ENCODE peak calls at places on chromosomes 13 and 19, in nine cellular contexts. One of them, this sample, is unnamed.

GRCh38 chr13:28022848-28023518 is 34.5 kb upstream of the URAD start:
- DNase-seq in substantia nigra: no peak
- DNase-seq in stimulated activated CD4-positive, alpha-beta T cell treated with anti-CD3 and anti-CD28 coated beads, Interleukin-4, amount 100 ng/mL, for 24 hours: no peak
- DNase-seq in thyroid gland: peak; percentile 50
- DNase-seq in WTC11: peak; percentile 21
- DNase-seq in Peyer's patch: no peak
- DNase-seq in NCI-H187: no peak
- DNase-seq in memory B cell: no peak
- DNase-seq in NCI-H1092: peak; percentile 16
- DNase-seq in this sample: no peak

GRCh38 chr19:18660051-18660910 is 23.2 kb upstream of the CRTC1 start:
- DNase-seq in substantia nigra: no peak
- DNase-seq in stimulated activated CD4-positive, alpha-beta T cell treated with anti-CD3 and anti-CD28 coated beads, Interleukin-4, amount 100 ng/mL, for 24 hours: no peak
- DNase-seq in thyroid gland: peak; percentile 38
- DNase-seq in WTC11: no peak
- DNase-seq in Peyer's patch: no peak
- DNase-seq in NCI-H187: no peak
- DNase-seq in memory B cell: no peak
- DNase-seq in NCI-H1092: no peak
- DNase-seq in this sample: no peak

GRCh38 chr13:99308481-99309087 is 1.4 kb upstream of the GPR183 start:
- DNase-seq in substantia nigra: no peak
- DNase-seq in stimulated activated CD4-positive, alpha-beta T cell treated with anti-CD3 and anti-CD28 coated beads, Interleukin-4, amount 100 ng/mL, for 24 hours: no peak
- DNase-seq in thyroid gland: no peak
- DNase-seq in WTC11: no peak
- DNase-seq in Peyer's patch: no peak
- DNase-seq in NCI-H187: no peak
- DNase-seq in memory B cell: no peak
- DNase-seq in NCI-H1092: no peak
- DNase-seq in this sample: no peak

GRCh38 chr19:16467581-16467980 is 4.2 kb downstream of the EPS15L1 start:
- DNase-seq in substantia nigra: no peak
- DNase-seq in stimulated activated CD4-positive, alpha-beta T cell treated with anti-CD3 and anti-CD28 coated beads, Interleukin-4, amount 100 ng/mL, for 24 hours: no peak
- DNase-seq in thyroid gland: peak; percentile 86
- DNase-seq in WTC11: no peak
- DNase-seq in Peyer's patch: no peak
- DNase-seq in NCI-H187: no peak
- DNase-seq in memory B cell: no peak
- DNase-seq in NCI-H1092: no peak
- DNase-seq in this sample: no peak

GRCh38 chr19:19549804-19550453 is 11.9 kb downstream of the CILP2 start:
- DNase-seq in substantia nigra: no peak
- DNase-seq in stimulated activated CD4-positive, alpha-beta T cell treated with anti-CD3 and anti-CD28 coated beads, Interleukin-4, amount 100 ng/mL, for 24 hours: no peak
- DNase-seq in thyroid gland: no peak
- DNase-seq in WTC11: no peak
- DNase-seq in Peyer's patch: no peak
- DNase-seq in NCI-H187: no peak
- DNase-seq in memory B cell: no peak
- DNase-seq in NCI-H1092: no peak
- DNase-seq in this sample: no peak

GRCh38 chr19:48750351-48750750 is 2.1 kb downstream of the FUT1 start:
- DNase-seq in substantia nigra: no peak
- DNase-seq in stimulated activated CD4-positive, alpha-beta T cell treated with anti-CD3 and anti-CD28 coated beads, Interleukin-4, amount 100 ng/mL, for 24 hours: no peak
- DNase-seq in thyroid gland: no peak
- DNase-seq in WTC11: no peak
- DNase-seq in Peyer's patch: no peak
- DNase-seq in NCI-H187: no peak
- DNase-seq in memory B cell: no peak
- DNase-seq in NCI-H1092: no peak
- DNase-seq in this sample: no peak

GRCh38 chr13:79973533-79973963 is 367.4 kb downstream of the SPRY2 start:
- DNase-seq in substantia nigra: no peak
- DNase-seq in stimulated activated CD4-positive, alpha-beta T cell treated with anti-CD3 and anti-CD28 coated beads, Interleukin-4, amount 100 ng/mL, for 24 hours: no peak
- DNase-seq in thyroid gland: peak; percentile 35
- DNase-seq in WTC11: no peak
- DNase-seq in Peyer's patch: no peak
- DNase-seq in NCI-H187: no peak
- DNase-seq in memory B cell: peak; percentile 5
- DNase-seq in NCI-H1092: no peak
- DNase-seq in this sample: peak; percentile 9

GRCh38 chr19:22623841-22624221 is 10.3 kb upstream of the ZNF492 start:
- DNase-seq in substantia nigra: no peak
- DNase-seq in stimulated activated CD4-positive, alpha-beta T cell treated with anti-CD3 and anti-CD28 coated beads, Interleukin-4, amount 100 ng/mL, for 24 hours: no peak
- DNase-seq in thyroid gland: no peak
- DNase-seq in WTC11: no peak
- DNase-seq in Peyer's patch: no peak
- DNase-seq in NCI-H187: no peak
- DNase-seq in memory B cell: no peak
- DNase-seq in NCI-H1092: no peak
- DNase-seq in this sample: no peak

GRCh38 chr13:86918682-86919081 is 752.5 kb upstream of the SLITRK5 start:
- DNase-seq in substantia nigra: no peak
- DNase-seq in stimulated activated CD4-positive, alpha-beta T cell treated with anti-CD3 and anti-CD28 coated beads, Interleukin-4, amount 100 ng/mL, for 24 hours: no peak
- DNase-seq in thyroid gland: no peak
- DNase-seq in WTC11: no peak
- DNase-seq in Peyer's patch: no peak
- DNase-seq in NCI-H187: no peak
- DNase-seq in memory B cell: no peak
- DNase-seq in NCI-H1092: no peak
- DNase-seq in this sample: no peak

GRCh38 chr13:99385161-99385560 is 78.0 kb upstream of the GPR183 start:
- DNase-seq in substantia nigra: no peak
- DNase-seq in stimulated activated CD4-positive, alpha-beta T cell treated with anti-CD3 and anti-CD28 coated beads, Interleukin-4, amount 100 ng/mL, for 24 hours: peak; percentile 2
- DNase-seq in thyroid gland: no peak
- DNase-seq in WTC11: no peak
- DNase-seq in Peyer's patch: no peak
- DNase-seq in NCI-H187: no peak
- DNase-seq in memory B cell: no peak
- DNase-seq in NCI-H1092: no peak
- DNase-seq in this sample: no peak

GRCh38 chr19:4542896-4543351 is 3.1 kb upstream of the LRG1 start:
- DNase-seq in substantia nigra: no peak
- DNase-seq in stimulated activated CD4-positive, alpha-beta T cell treated with anti-CD3 and anti-CD28 coated beads, Interleukin-4, amount 100 ng/mL, for 24 hours: no peak
- DNase-seq in thyroid gland: no peak
- DNase-seq in WTC11: no peak
- DNase-seq in Peyer's patch: no peak
- DNase-seq in NCI-H187: no peak
- DNase-seq in memory B cell: no peak
- DNase-seq in NCI-H1092: no peak
- DNase-seq in this sample: no peak

GRCh38 chr19:15934332-15935078 is at the start of gene CYP4F11:
- DNase-seq in substantia nigra: peak; percentile 76
- DNase-seq in stimulated activated CD4-positive, alpha-beta T cell treated with anti-CD3 and anti-CD28 coated beads, Interleukin-4, amount 100 ng/mL, for 24 hours: no peak
- DNase-seq in thyroid gland: peak; percentile 81
- DNase-seq in WTC11: no peak
- DNase-seq in Peyer's patch: no peak
- DNase-seq in NCI-H187: no peak
- DNase-seq in memory B cell: no peak
- DNase-seq in NCI-H1092: peak; percentile 15
- DNase-seq in this sample: peak; percentile 1

GRCh38 chr19:58474997-58475713 is 997 bp upstream of the ZNF446 start:
- DNase-seq in substantia nigra: no peak
- DNase-seq in stimulated activated CD4-positive, alpha-beta T cell treated with anti-CD3 and anti-CD28 coated beads, Interleukin-4, amount 100 ng/mL, for 24 hours: no peak
- DNase-seq in thyroid gland: no peak
- DNase-seq in WTC11: no peak
- DNase-seq in Peyer's patch: no peak
- DNase-seq in NCI-H187: no peak
- DNase-seq in memory B cell: no peak
- DNase-seq in NCI-H1092: no peak
- DNase-seq in this sample: peak; percentile 60

GRCh38 chr19:55032170-55032569 is 5.9 kb downstream of the GP6 start:
- DNase-seq in substantia nigra: no peak
- DNase-seq in stimulated activated CD4-positive, alpha-beta T cell treated with anti-CD3 and anti-CD28 coated beads, Interleukin-4, amount 100 ng/mL, for 24 hours: no peak
- DNase-seq in thyroid gland: no peak
- DNase-seq in WTC11: no peak
- DNase-seq in Peyer's patch: no peak
- DNase-seq in NCI-H187: no peak
- DNase-seq in memory B cell: no peak
- DNase-seq in NCI-H1092: no peak
- DNase-seq in this sample: no peak

GRCh38 chr13:94537740-94538630 is 58.0 kb downstream of the TGDS start:
- DNase-seq in substantia nigra: no peak
- DNase-seq in stimulated activated CD4-positive, alpha-beta T cell treated with anti-CD3 and anti-CD28 coated beads, Interleukin-4, amount 100 ng/mL, for 24 hours: no peak
- DNase-seq in thyroid gland: no peak
- DNase-seq in WTC11: no peak
- DNase-seq in Peyer's patch: no peak
- DNase-seq in NCI-H187: no peak
- DNase-seq in memory B cell: no peak
- DNase-seq in NCI-H1092: no peak
- DNase-seq in this sample: no peak

GRCh38 chr19:39929750-39930149 is 4.7 kb downstream of the FCGBP start:
- DNase-seq in substantia nigra: no peak
- DNase-seq in stimulated activated CD4-positive, alpha-beta T cell treated with anti-CD3 and anti-CD28 coated beads, Interleukin-4, amount 100 ng/mL, for 24 hours: no peak
- DNase-seq in thyroid gland: no peak
- DNase-seq in WTC11: no peak
- DNase-seq in Peyer's patch: no peak
- DNase-seq in NCI-H187: no peak
- DNase-seq in memory B cell: no peak
- DNase-seq in NCI-H1092: no peak
- DNase-seq in this sample: no peak

GRCh38 chr19:715347-715746 is 6.6 kb downstream of the PALM start:
- DNase-seq in substantia nigra: no peak
- DNase-seq in stimulated activated CD4-positive, alpha-beta T cell treated with anti-CD3 and anti-CD28 coated beads, Interleukin-4, amount 100 ng/mL, for 24 hours: no peak
- DNase-seq in thyroid gland: no peak
- DNase-seq in WTC11: no peak
- DNase-seq in Peyer's patch: no peak
- DNase-seq in NCI-H187: no peak
- DNase-seq in memory B cell: no peak
- DNase-seq in NCI-H1092: no peak
- DNase-seq in this sample: no peak

GRCh38 chr19:15185188-15185587 is 15.6 kb downstream of the NOTCH3 start:
- DNase-seq in substantia nigra: no peak
- DNase-seq in stimulated activated CD4-positive, alpha-beta T cell treated with anti-CD3 and anti-CD28 coated beads, Interleukin-4, amount 100 ng/mL, for 24 hours: no peak
- DNase-seq in thyroid gland: no peak
- DNase-seq in WTC11: no peak
- DNase-seq in Peyer's patch: no peak
- DNase-seq in NCI-H187: no peak
- DNase-seq in memory B cell: no peak
- DNase-seq in NCI-H1092: no peak
- DNase-seq in this sample: no peak

GRCh38 chr19:15556634-15557181 is 48.4 kb downstream of the CYP4F22 start:
- DNase-seq in substantia nigra: no peak
- DNase-seq in stimulated activated CD4-positive, alpha-beta T cell treated with anti-CD3 and anti-CD28 coated beads, Interleukin-4, amount 100 ng/mL, for 24 hours: no peak
- DNase-seq in thyroid gland: no peak
- DNase-seq in WTC11: no peak
- DNase-seq in Peyer's patch: no peak
- DNase-seq in NCI-H187: no peak
- DNase-seq in memory B cell: no peak
- DNase-seq in NCI-H1092: no peak
- DNase-seq in this sample: no peak

GRCh38 chr13:104984296-104984818 is 1551.1 kb downstream of the EFNB2 start:
- DNase-seq in substantia nigra: no peak
- DNase-seq in stimulated activated CD4-positive, alpha-beta T cell treated with anti-CD3 and anti-CD28 coated beads, Interleukin-4, amount 100 ng/mL, for 24 hours: peak; percentile 15
- DNase-seq in thyroid gland: peak; percentile 40
- DNase-seq in WTC11: no peak
- DNase-seq in Peyer's patch: peak; percentile 17
- DNase-seq in NCI-H187: peak; percentile 13
- DNase-seq in memory B cell: no peak
- DNase-seq in NCI-H1092: no peak
- DNase-seq in this sample: peak; percentile 8

GRCh38 chr19:34667349-34668076 is 9.4 kb downstream of the SCGB2B2 start:
- DNase-seq in substantia nigra: no peak
- DNase-seq in stimulated activated CD4-positive, alpha-beta T cell treated with anti-CD3 and anti-CD28 coated beads, Interleukin-4, amount 100 ng/mL, for 24 hours: no peak
- DNase-seq in thyroid gland: peak; percentile 23
- DNase-seq in WTC11: no peak
- DNase-seq in Peyer's patch: no peak
- DNase-seq in NCI-H187: no peak
- DNase-seq in memory B cell: no peak
- DNase-seq in NCI-H1092: peak; percentile 29
- DNase-seq in this sample: no peak

GRCh38 chr19:44776402-44777096 is 1.1 kb upstream of the CBLC start:
- DNase-seq in substantia nigra: no peak
- DNase-seq in stimulated activated CD4-positive, alpha-beta T cell treated with anti-CD3 and anti-CD28 coated beads, Interleukin-4, amount 100 ng/mL, for 24 hours: no peak
- DNase-seq in thyroid gland: no peak
- DNase-seq in WTC11: peak; percentile 32
- DNase-seq in Peyer's patch: no peak
- DNase-seq in NCI-H187: no peak
- DNase-seq in memory B cell: no peak
- DNase-seq in NCI-H1092: no peak
- DNase-seq in this sample: no peak

GRCh38 chr19:13652810-13653590 is 111.3 kb upstream of the MRI1 start:
- DNase-seq in substantia nigra: no peak
- DNase-seq in stimulated activated CD4-positive, alpha-beta T cell treated with anti-CD3 and anti-CD28 coated beads, Interleukin-4, amount 100 ng/mL, for 24 hours: no peak
- DNase-seq in thyroid gland: no peak
- DNase-seq in WTC11: no peak
- DNase-seq in Peyer's patch: no peak
- DNase-seq in NCI-H187: no peak
- DNase-seq in memory B cell: no peak
- DNase-seq in NCI-H1092: no peak
- DNase-seq in this sample: no peak

This sample was measured in GM20000.